ENCODE peak calls at places on chromosome 10, in five cellular contexts. One of them, this sample, is unnamed.

GRCh38 chr10:23055424-23056191 is 39.8 kb upstream of the MSRB2 start:
- DNase-seq in fibroblast of the aortic adventitia: no peak
- DNase-seq in NCI-H1436: no peak
- DNase-seq in astrocyte of the spinal cord: no peak
- DNase-seq in stimulated activated CD8-positive, alpha-beta memory T cell treated with anti-CD3 and anti-CD28 coated beads, Interleukin-15, amount 100 ng/mL, for 48 hours: no peak
- DNase-seq in this sample: no peak

GRCh38 chr10:96664563-96664962 is 55.8 kb downstream of the PIK3AP1 start:
- DNase-seq in fibroblast of the aortic adventitia: no peak
- DNase-seq in NCI-H1436: no peak
- DNase-seq in astrocyte of the spinal cord: no peak
- DNase-seq in stimulated activated CD8-positive, alpha-beta memory T cell treated with anti-CD3 and anti-CD28 coated beads, Interleukin-15, amount 100 ng/mL, for 48 hours: no peak
- DNase-seq in this sample: no peak

GRCh38 chr10:19629559-19629958 is 186.7 kb upstream of the PLXDC2 start:
- DNase-seq in fibroblast of the aortic adventitia: peak
- DNase-seq in NCI-H1436: no peak
- DNase-seq in astrocyte of the spinal cord: peak
- DNase-seq in stimulated activated CD8-positive, alpha-beta memory T cell treated with anti-CD3 and anti-CD28 coated beads, Interleukin-15, amount 100 ng/mL, for 48 hours: no peak
- DNase-seq in this sample: no peak

GRCh38 chr10:107653832-107654287 is 489.4 kb upstream of the SORCS1 start:
- DNase-seq in fibroblast of the aortic adventitia: peak
- DNase-seq in NCI-H1436: no peak
- DNase-seq in astrocyte of the spinal cord: peak
- DNase-seq in stimulated activated CD8-positive, alpha-beta memory T cell treated with anti-CD3 and anti-CD28 coated beads, Interleukin-15, amount 100 ng/mL, for 48 hours: no peak
- DNase-seq in this sample: no peak

GRCh38 chr10:18829259-18829658 is 170.0 kb downstream of the ARL5B start:
- DNase-seq in fibroblast of the aortic adventitia: no peak
- DNase-seq in NCI-H1436: peak
- DNase-seq in astrocyte of the spinal cord: no peak
- DNase-seq in stimulated activated CD8-positive, alpha-beta memory T cell treated with anti-CD3 and anti-CD28 coated beads, Interleukin-15, amount 100 ng/mL, for 48 hours: no peak
- DNase-seq in this sample: no peak

GRCh38 chr10:24442234-24442633 is 233.3 kb downstream of the KIAA1217 start:
- DNase-seq in fibroblast of the aortic adventitia: no peak
- DNase-seq in NCI-H1436: no peak
- DNase-seq in astrocyte of the spinal cord: no peak
- DNase-seq in stimulated activated CD8-positive, alpha-beta memory T cell treated with anti-CD3 and anti-CD28 coated beads, Interleukin-15, amount 100 ng/mL, for 48 hours: no peak
- DNase-seq in this sample: no peak

GRCh38 chr10:74870191-74870590 is 43.8 kb downstream of the KAT6B start:
- DNase-seq in fibroblast of the aortic adventitia: no peak
- DNase-seq in NCI-H1436: no peak
- DNase-seq in astrocyte of the spinal cord: no peak
- DNase-seq in stimulated activated CD8-positive, alpha-beta memory T cell treated with anti-CD3 and anti-CD28 coated beads, Interleukin-15, amount 100 ng/mL, for 48 hours: no peak
- DNase-seq in this sample: no peak

GRCh38 chr10:99344715-99345114 is 15.6 kb downstream of the CNNM1 start:
- DNase-seq in fibroblast of the aortic adventitia: no peak
- DNase-seq in NCI-H1436: no peak
- DNase-seq in astrocyte of the spinal cord: no peak
- DNase-seq in stimulated activated CD8-positive, alpha-beta memory T cell treated with anti-CD3 and anti-CD28 coated beads, Interleukin-15, amount 100 ng/mL, for 48 hours: no peak
- DNase-seq in this sample: no peak

GRCh38 chr10:3785849-3786290 is 861 bp upstream of the KLF6 start:
- DNase-seq in fibroblast of the aortic adventitia: peak
- DNase-seq in NCI-H1436: no peak
- DNase-seq in astrocyte of the spinal cord: peak
- DNase-seq in stimulated activated CD8-positive, alpha-beta memory T cell treated with anti-CD3 and anti-CD28 coated beads, Interleukin-15, amount 100 ng/mL, for 48 hours: no peak
- DNase-seq in this sample: peak